ENCODE peak calls at places on chromosomes 3 and 15, in four cellular contexts. E is lower leg skin, G is transverse colon, T is A549. K is an unnamed sample.

GRCh38 chr3:77780621-77781020 is 740.7 kb downstream of the ROBO2 start:
- DNase-seq in E (no peak), G (no peak), T (no peak), K (no peak)

GRCh38 chr3:124860599-124860998 is 26.6 kb downstream of the ITGB5 start:
- DNase-seq in E (peak; percentile 94), G (peak; percentile 58), T (peak; percentile 70), K (peak; percentile 68)

GRCh38 chr3:134373942-134374790 is at the start of gene AMOTL2:
- DNase-seq in E (peak; percentile 97), G (peak; percentile 83), T (peak; percentile 90), K (peak; percentile 91)

GRCh38 chr3:193499801-193500485 is 54.8 kb downstream of the ATP13A4 start:
- DNase-seq in E (no peak), G (no peak), T (no peak), K (no peak)

GRCh38 chr3:127688416-127689265 is 15.9 kb downstream of the ABTB1 start:
- DNase-seq in E (peak; percentile 68), G (peak; percentile 20), T (no peak), K (no peak)

GRCh38 chr15:31298707-31299172 is 27.9 kb upstream of the KLF13 start:
- DNase-seq in E (peak; percentile 82), G (no peak), T (no peak), K (no peak)

GRCh38 chr3:125110016-125110875 is 54.4 kb upstream of the HEG1 start:
- DNase-seq in E (no peak), G (no peak), T (no peak), K (peak; percentile 76)

GRCh38 chr3:128487813-128488635 is 5.0 kb downstream of the GATA2 start:
- DNase-seq in E (peak; percentile 95), G (peak; percentile 60), T (peak; percentile 89), K (peak; percentile 98)

GRCh38 chr3:42749753-42750231 is 23.3 kb downstream of the CCDC13 start:
- DNase-seq in E (peak; percentile 81), G (no peak), T (peak; percentile 28), K (peak; percentile 33)

GRCh38 chr3:3200632-3201212 is 21.2 kb upstream of the CRBN start:
- DNase-seq in E (no peak), G (peak; percentile 15), T (peak; percentile 21), K (no peak)

GRCh38 chr3:71117572-71118247 is 465.8 kb downstream of the FOXP1 start:
- DNase-seq in E (no peak), G (no peak), T (no peak), K (no peak)

GRCh38 chr3:140529096-140529495 is 148.8 kb upstream of the TRIM42 start:
- DNase-seq in E (no peak), G (no peak), T (peak; percentile 3), K (peak; percentile 23)

GRCh38 chr15:89113263-89113662 is 25.0 kb downstream of the ABHD2 start:
- DNase-seq in E (no peak), G (no peak), T (no peak), K (no peak)

GRCh38 chr3:137013955-137014688 is 56.3 kb downstream of the IL20RB start:
- DNase-seq in E (peak; percentile 98), G (peak; percentile 94), T (peak; percentile 77), K (peak; percentile 78)

GRCh38 chr3:132652640-132653270 is 6.9 kb downstream of the ACAD11 start:
- DNase-seq in E (no peak), G (no peak), T (no peak), K (no peak)

GRCh38 chr3:127166501-127167065 is 26.3 kb upstream of the PRR23E start:
- DNase-seq in E (peak; percentile 68), G (no peak), T (no peak), K (no peak)

GRCh38 chr15:63860161-63860954 is 26.6 kb upstream of the HERC1 start:
- DNase-seq in E (no peak), G (peak; percentile 14), T (no peak), K (no peak)

GRCh38 chr15:83435782-83436181 is 11.4 kb upstream of the SH3GL3 start:
- DNase-seq in E (no peak), G (no peak), T (no peak), K (no peak)

GRCh38 chr15:62752687-62753517 is 289.6 kb upstream of the TPM1 start:
- DNase-seq in E (no peak), G (no peak), T (no peak), K (no peak)

GRCh38 chr3:32951410-32951811 is at the start of gene CCR4:
- DNase-seq in E (no peak), G (no peak), T (no peak), K (no peak)

GRCh38 chr3:11367116-11367781 is 95.1 kb downstream of the ATG7 start:
- DNase-seq in E (peak; percentile 88), G (peak; percentile 25), T (no peak), K (no peak)

GRCh38 chr3:30473374-30474051 is 132.9 kb upstream of the TGFBR2 start:
- DNase-seq in E (no peak), G (peak; percentile 23), T (no peak), K (no peak)

GRCh38 chr3:160287666-160288065 is 62.4 kb downstream of the C3orf80 start:
- DNase-seq in E (no peak), G (no peak), T (no peak), K (no peak)

GRCh38 chr3:141308588-141309218 is 59.6 kb upstream of the ZBTB38 start:
- DNase-seq in E (no peak), G (peak; percentile 39), T (peak; percentile 88), K (no peak)

GRCh38 chr3:99639579-99639978 is 1.2 kb downstream of the COL8A1 start:
- DNase-seq in E (no peak), G (no peak), T (no peak), K (no peak)

GRCh38 chr15:89034305-89034704 is 54.0 kb upstream of the ABHD2 start:
- DNase-seq in E (no peak), G (no peak), T (peak; percentile 54), K (no peak)

GRCh38 chr3:13420817-13421755 is 964 bp upstream of the NUP210 start:
- DNase-seq in E (no peak), G (peak; percentile 60), T (no peak), K (no peak)

GRCh38 chr3:152245498-152246175 is 23.1 kb upstream of the MBNL1 start:
- DNase-seq in E (no peak), G (no peak), T (no peak), K (no peak)

DNA sequence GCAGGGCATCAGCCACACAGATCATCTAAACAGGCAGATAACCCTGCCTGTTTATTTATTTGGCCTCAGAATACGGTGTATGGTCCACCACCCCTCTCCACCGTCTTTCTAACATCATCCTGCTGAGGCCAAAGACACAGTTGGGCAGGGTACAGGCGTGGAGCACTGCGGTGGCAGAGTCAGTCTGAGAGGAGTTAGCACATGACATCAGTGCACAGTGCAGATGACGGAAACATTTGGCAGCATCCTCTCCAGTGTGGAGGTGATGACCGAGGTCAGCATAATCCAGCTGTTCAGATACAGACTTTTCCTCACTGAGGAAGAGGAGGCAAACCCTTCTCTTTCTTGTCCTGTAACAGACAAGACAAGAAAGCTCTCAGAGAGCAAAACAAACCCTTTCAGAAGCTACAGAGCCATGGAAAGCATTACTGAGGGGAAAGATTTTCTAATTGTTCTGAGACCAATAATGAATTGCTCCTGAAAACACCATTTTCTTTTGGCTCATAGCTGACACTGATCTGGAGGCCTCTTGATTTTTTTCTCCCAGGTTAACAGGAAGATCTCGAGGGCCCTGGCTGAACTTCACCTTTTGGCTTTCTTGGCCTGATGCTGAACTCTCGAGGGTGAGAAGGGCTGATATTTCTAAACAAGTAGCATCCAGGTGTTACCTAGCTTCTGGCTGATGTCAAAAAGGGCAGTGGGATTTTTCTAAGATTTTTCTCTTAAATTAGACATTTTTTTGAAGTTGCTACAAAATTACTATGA is 20.1 kb upstream of the NFKBIZ start:
- DNase-seq in E (peak; percentile 90), G (peak; percentile 66), T (no peak), K (no peak)
- TF ChIP-seq POLR2A in E (no peak), G (peak; percentile 34), T (no peak), K (no peak)

DNA sequence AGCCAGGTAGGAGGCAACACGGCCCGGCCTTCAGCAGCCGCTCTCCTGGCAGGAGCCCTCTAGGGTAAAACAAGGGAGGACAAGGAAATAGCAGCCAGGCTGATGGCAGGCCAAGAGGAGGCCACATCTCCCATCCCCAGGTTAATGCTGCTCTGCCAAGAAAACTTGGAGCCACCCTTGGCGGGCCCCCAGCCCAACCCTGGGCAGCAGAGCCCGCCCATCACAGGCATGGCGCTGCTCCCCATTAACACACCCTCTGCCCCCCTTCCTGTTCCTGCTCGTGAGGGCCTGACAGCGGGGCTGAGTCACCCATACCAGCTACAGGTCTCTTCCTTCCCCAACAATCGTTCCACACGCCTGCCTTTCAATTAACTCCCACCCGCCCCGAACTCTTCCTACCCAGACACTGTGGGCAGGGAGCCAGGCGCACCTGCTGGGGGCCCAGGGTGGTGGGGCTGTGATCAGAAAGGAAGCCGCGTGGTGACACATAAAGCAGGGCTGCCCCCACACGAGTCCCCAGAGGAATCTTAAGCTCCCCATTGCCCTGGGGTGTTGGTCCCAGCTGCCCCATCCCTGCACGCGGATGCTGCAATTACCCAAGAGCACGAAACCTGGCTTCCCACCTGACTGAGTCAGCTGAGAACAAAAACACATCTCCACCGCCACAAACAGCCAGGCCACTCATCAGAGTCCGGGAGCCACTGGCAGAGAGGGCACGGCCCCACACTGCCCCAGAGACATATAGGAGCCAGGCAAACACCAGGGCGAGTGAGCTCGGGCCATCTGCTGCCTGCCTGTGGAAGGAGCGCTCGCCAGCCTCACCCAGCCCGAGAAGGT is at the start of gene C15orf62:
- DNase-seq in E (peak; percentile 92), G (peak; percentile 66), T (no peak), K (peak; percentile 88)
- TF ChIP-seq POLR2A in E (no peak), G (no peak), T (no peak), K (no peak)

GRCh38 chr3:62153231-62153630 is 220.1 kb downstream of the FEZF2 start:
- DNase-seq in E (no peak), G (no peak), T (no peak), K (no peak)

GRCh38 chr3:62149539-62149938 is 223.8 kb downstream of the FEZF2 start:
- DNase-seq in E (no peak), G (no peak), T (no peak), K (no peak)

GRCh38 chr3:62154457-62155148 is 218.7 kb downstream of the FEZF2 start:
- DNase-seq in E (no peak), G (no peak), T (no peak), K (no peak)

GRCh38 chr3:62151591-62151990 is 221.8 kb downstream of the FEZF2 start:
- DNase-seq in E (no peak), G (no peak), T (no peak), K (no peak)

GRCh38 chr3:62149962-62150361 is 223.4 kb downstream of the FEZF2 start:
- DNase-seq in E (no peak), G (no peak), T (no peak), K (no peak)
- TF ChIP-seq POLR2A in E (no peak), G (no peak), T (no peak), K (no peak)

DNA sequence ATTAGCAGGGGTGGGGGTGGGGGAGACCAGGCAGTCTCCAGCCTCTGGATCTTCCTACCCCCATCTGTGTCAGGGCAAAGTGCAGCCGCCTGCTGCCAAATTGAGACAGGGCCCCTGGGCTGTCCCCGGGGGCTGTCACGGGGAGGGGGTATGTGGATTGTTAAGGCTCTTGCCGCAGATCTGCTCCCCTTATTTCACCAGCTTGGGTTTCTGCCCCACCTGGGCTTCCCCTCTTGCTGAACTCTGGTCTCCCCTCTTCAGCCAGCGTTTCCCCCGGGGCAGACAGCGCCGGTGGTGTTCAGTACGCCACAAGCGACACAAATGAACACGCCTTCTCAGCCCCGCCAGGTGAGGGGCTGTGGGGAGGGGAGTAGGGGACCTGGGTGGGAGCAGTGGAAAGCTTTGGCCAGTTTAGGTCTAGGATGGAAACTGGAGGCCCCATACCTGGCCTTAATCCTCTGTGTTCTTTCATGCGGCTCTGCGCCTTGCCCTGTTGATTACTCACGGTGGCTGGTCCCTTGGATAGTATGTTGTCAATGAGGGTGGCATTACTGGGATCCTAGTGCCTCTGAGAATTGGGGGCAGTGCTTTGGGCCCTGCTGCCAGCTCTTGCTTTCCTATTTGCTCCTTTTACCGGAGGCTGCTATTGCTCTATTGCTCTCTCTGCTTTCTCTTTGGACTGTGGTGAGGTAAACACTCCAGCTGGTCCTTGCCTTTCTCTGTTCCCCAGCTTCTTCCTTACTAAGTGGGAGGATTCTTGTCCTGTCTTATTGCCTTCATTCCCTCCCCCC is 1.7 kb downstream of the EIF4G1 start:
- DNase-seq in E (no peak), G (no peak), T (no peak), K (no peak)
- TF ChIP-seq POLR2A in E (no peak), G (no peak), T (no peak), K (no peak)

K was measured in H54.